ENCODE peak calls at places on chromosomes 4 and X, in seven cellular contexts. U is HCT116; B is neural crest cell; Y is progenitor cell of endocrine pancreas; X is Calu3; M is CD8-positive, alpha-beta T cell; O is bronchial epithelial cell. S is an unnamed sample.

GRCh38 chr4:161182913-161183312 is 980.9 kb downstream of the FSTL5 start:
- DNase-seq in U (no peak), B (no peak), Y (no peak), X (no peak), M (no peak), O (no peak), S (no peak)

GRCh38 chrX:39840141-39841126 is 257.3 kb downstream of the BCOR start:
- DNase-seq in U (no peak), B (no peak), Y (no peak), X (no peak), M (no peak), O (no peak), S (no peak)

GRCh38 chrX:40170830-40171512 is 73.2 kb upstream of the BCOR start:
- DNase-seq in U (no peak), B (no peak), Y (no peak), X (no peak), M (no peak), O (no peak), S (no peak)

GRCh38 chr4:186029731-186030421 is 39.1 kb upstream of the TLR3 start:
- DNase-seq in U (no peak), B (no peak), Y (no peak), X (no peak), M (no peak), O (peak; percentile 17), S (no peak)

GRCh38 chr4:176002007-176002623 is 63.5 kb upstream of the WDR17 start:
- DNase-seq in U (peak; percentile 18), B (peak; percentile 45), Y (peak; percentile 53), X (peak; percentile 53), M (no peak), O (no peak), S (no peak)

GRCh38 chr4:109913842-109914241 is 1.2 kb downstream of the EGF start:
- DNase-seq in U (no peak), B (no peak), Y (no peak), X (no peak), M (no peak), O (no peak), S (no peak)

GRCh38 chrX:6965729-6966128 is 181.8 kb upstream of the STS start:
- DNase-seq in U (no peak), B (no peak), Y (no peak), X (no peak), M (no peak), O (no peak), S (no peak)

GRCh38 chrX:43655961-43656494 is at the start of gene MAOA:
- DNase-seq in U (no peak), B (no peak), Y (no peak), X (peak; percentile 28), M (peak; percentile 38), O (peak; percentile 50), S (peak; percentile 41)

GRCh38 chr4:166675411-166675810 is 558.9 kb downstream of the SPOCK3 start:
- DNase-seq in U (no peak), B (no peak), Y (no peak), X (peak; percentile 5), M (no peak), O (peak; percentile 60), S (no peak)

GRCh38 chr4:156945532-156945931 is 26.1 kb downstream of the PDGFC start:
- DNase-seq in U (no peak), B (no peak), Y (no peak), X (no peak), M (no peak), O (peak; percentile 55), S (no peak)

GRCh38 chr4:120111745-120112144 is 45.1 kb upstream of the MAD2L1 start:
- DNase-seq in U (no peak), B (no peak), Y (no peak), X (no peak), M (no peak), O (no peak), S (no peak)

GRCh38 chr4:38377195-38377594 is 286.8 kb upstream of the KLF3 start:
- DNase-seq in U (no peak), B (no peak), Y (no peak), X (no peak), M (no peak), O (no peak), S (no peak)

GRCh38 chr4:121034010-121034409 is 38.3 kb downstream of the NDNF start:
- DNase-seq in U (no peak), B (no peak), Y (no peak), X (peak; percentile 4), M (no peak), O (peak; percentile 41), S (no peak)

GRCh38 chrX:102548231-102548630 is 31.7 kb upstream of the TMSB15A start:
- DNase-seq in U (no peak), B (no peak), Y (no peak), X (no peak), M (no peak), O (no peak), S (no peak)

GRCh38 chrX:27057883-27058282 is 405.3 kb downstream of the PPP4R3C start:
- DNase-seq in U (no peak), B (no peak), Y (no peak), X (no peak), M (no peak), O (no peak), S (no peak)

GRCh38 chr4:89275587-89275986 is 32.0 kb downstream of the GPRIN3 start:
- DNase-seq in U (no peak), B (no peak), Y (peak; percentile 20), X (peak; percentile 74), M (no peak), O (no peak), S (no peak)

GRCh38 chrX:20061869-20062254 is 54.8 kb downstream of the MAP7D2 start:
- DNase-seq in U (no peak), B (no peak), Y (no peak), X (no peak), M (no peak), O (peak; percentile 13), S (no peak)

GRCh38 chr4:101730291-101731117 is 60.0 kb upstream of the BANK1 start:
- DNase-seq in U (peak; percentile 78), B (peak; percentile 24), Y (peak; percentile 32), X (peak; percentile 60), M (peak; percentile 48), O (peak; percentile 71), S (peak; percentile 35)

GRCh38 chrX:132694331-132694823 is 205.5 kb upstream of the MBNL3 start:
- DNase-seq in U (no peak), B (no peak), Y (no peak), X (no peak), M (no peak), O (no peak), S (no peak)

DNA sequence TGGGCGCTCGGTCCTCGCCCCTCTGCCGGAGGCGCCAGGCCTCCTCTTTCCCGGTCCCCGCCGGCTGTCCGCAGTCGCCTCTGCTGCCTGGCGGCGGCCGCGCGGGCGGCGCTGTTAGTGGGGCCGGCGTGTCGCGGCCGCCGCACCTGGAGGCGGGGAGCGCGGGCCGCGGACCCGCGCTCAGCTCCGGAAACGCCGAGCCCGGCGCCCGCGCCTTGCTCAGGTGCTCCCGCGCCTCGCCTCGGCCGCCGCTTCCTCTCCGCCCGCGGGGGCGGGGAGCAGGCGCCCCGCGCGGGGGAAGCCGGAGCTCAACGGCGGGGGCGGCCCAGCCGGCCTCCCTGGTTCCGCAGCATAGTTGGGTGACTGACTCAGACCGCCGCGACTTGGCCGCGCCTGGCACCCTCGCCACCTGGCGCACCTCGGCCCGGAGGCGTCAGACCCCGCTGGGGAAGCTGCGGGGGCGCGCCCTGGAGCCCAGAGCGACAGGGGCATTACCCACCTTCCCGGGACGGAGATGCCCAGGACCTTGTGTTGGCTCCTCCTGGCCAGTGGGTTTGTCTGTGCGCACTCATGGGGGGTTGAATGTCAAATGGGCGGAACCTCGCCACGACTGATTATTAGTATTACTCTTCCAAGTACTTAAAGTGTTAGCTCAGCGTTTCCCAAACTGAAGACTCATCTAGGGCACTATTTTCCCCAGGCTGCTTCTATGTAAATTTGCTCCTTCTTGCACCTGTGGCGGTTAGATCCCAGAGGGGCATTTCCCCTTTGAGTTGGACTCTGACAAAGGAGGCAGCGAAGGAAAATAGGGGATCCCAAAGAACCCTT is at the start of gene ARAP2:
- DNase-seq in U (peak; percentile 61), B (no peak), Y (peak; percentile 48), X (peak; percentile 82), M (peak; percentile 73), O (peak; percentile 78), S (peak; percentile 63)
- TF ChIP-seq CTCF in U (no peak), B (peak; percentile 33), Y (peak; percentile 46), X (no peak), M (no peak), O (no peak), S (no peak)

GRCh38 chr4:169940460-169940859 is 85.7 kb downstream of the MFAP3L start:
- DNase-seq in U (no peak), B (no peak), Y (no peak), X (no peak), M (no peak), O (no peak), S (no peak)
- TF ChIP-seq CTCF in U (peak; percentile 15), B (no peak), Y (peak; percentile 38), X (no peak), M (no peak), O (no peak), S (no peak)

GRCh38 chr4:73853718-73854473 is 800 bp downstream of the PF4V1 start:
- DNase-seq in U (no peak), B (no peak), Y (no peak), X (no peak), M (no peak), O (no peak), S (no peak)

GRCh38 chr4:73852771-73853170 is 325 bp upstream of the PF4V1 start:
- DNase-seq in U (no peak), B (no peak), Y (no peak), X (no peak), M (no peak), O (no peak), S (no peak)

GRCh38 chr4:73851293-73851692 is 1.8 kb upstream of the PF4V1 start:
- DNase-seq in U (no peak), B (no peak), Y (no peak), X (no peak), M (no peak), O (no peak), S (no peak)

GRCh38 chr4:73855406-73855805 is 2.3 kb downstream of the PF4V1 start:
- DNase-seq in U (no peak), B (no peak), Y (no peak), X (no peak), M (no peak), O (peak; percentile 57), S (no peak)

GRCh38 chr4:73853246-73853704 is at the start of gene PF4V1:
- DNase-seq in U (no peak), B (no peak), Y (peak; percentile 22), X (no peak), M (no peak), O (no peak), S (no peak)
- TF ChIP-seq CTCF in U (no peak), B (no peak), Y (peak; percentile 34), X (no peak), M (no peak), O (peak; percentile 57), S (no peak)

GRCh38 chr4:112767386-112767785 is 130.4 kb downstream of the LARP7 start:
- DNase-seq in U (no peak), B (no peak), Y (no peak), X (no peak), M (no peak), O (no peak), S (no peak)

GRCh38 chr4:112770111-112770510 is 133.2 kb downstream of the LARP7 start:
- DNase-seq in U (no peak), B (no peak), Y (no peak), X (no peak), M (no peak), O (no peak), S (no peak)

GRCh38 chr4:112765317-112765989 is 128.5 kb downstream of the LARP7 start:
- DNase-seq in U (peak; percentile 43), B (no peak), Y (no peak), X (no peak), M (no peak), O (peak; percentile 17), S (no peak)

GRCh38 chr4:112766422-112766821 is 129.5 kb downstream of the LARP7 start:
- DNase-seq in U (no peak), B (peak; percentile 20), Y (no peak), X (peak; percentile 14), M (no peak), O (peak; percentile 23), S (no peak)
- TF ChIP-seq CTCF in U (peak; percentile 41), B (peak; percentile 51), Y (peak; percentile 51), X (no peak), M (no peak), O (peak; percentile 41), S (no peak)